ENCODE peak calls at places on chromosomes 2 and 18, in eight cellular contexts. G is WTC11, A is GM12865, J is fibroblast of pulmonary artery, I is foreskin fibroblast, E is GM13976, H is upper lobe of right lung, M is AG09309. U is an unnamed sample.
A peak's percentile ranks its signal among the peaks of the same experiment; 100 is the strongest.

GRCh38 chr2:220891405-220891804 is 680.7 kb downstream of the EPHA4 start:
- DNase-seq in I (peak; percentile 90), E (no peak), A (no peak), J (peak; percentile 53), G (no peak), H (no peak), M (peak; percentile 52), U (no peak)

GRCh38 chr2:102278720-102279390 is 32.5 kb upstream of the IL1RL1 start:
- DNase-seq in A (no peak), E (no peak), G (no peak), M (no peak), H (no peak), J (no peak), I (peak; percentile 66), U (peak; percentile 10)

GRCh38 chr2:234960091-234961088 is 8.6 kb downstream of the SH3BP4 start:
- DNase-seq in E (no peak), G (no peak), H (peak; percentile 26), M (no peak), I (no peak), A (no peak), J (peak; percentile 46), U (no peak)

GRCh38 chr2:240919786-240920782 is 13.9 kb downstream of the CROCC2 start:
- DNase-seq in M (no peak), G (peak; percentile 8), E (no peak), H (peak; percentile 61), I (no peak), J (no peak), A (no peak), U (peak; percentile 9)

GRCh38 chr18:1846640-1847039 is 724.7 kb downstream of the METTL4 start:
- DNase-seq in J (peak; percentile 13), A (no peak), M (no peak), G (no peak), H (no peak), E (no peak), I (no peak), U (no peak)

GRCh38 chr18:250685-251084 is 17.2 kb downstream of the THOC1 start:
- DNase-seq in M (no peak), I (peak; percentile 42), J (peak; percentile 3), G (no peak), A (no peak), H (no peak), E (no peak), U (no peak)

GRCh38 chr18:48607049-48607984 is 68.5 kb downstream of the CTIF start:
- DNase-seq in A (no peak), G (no peak), J (peak; percentile 88), I (peak; percentile 91), E (no peak), H (no peak), M (peak; percentile 55), U (no peak)

GRCh38 chr2:54724150-54724559 is 693 bp downstream of the EML6 start:
- DNase-seq in I (no peak), E (no peak), M (no peak), A (no peak), H (no peak), J (peak; percentile 21), G (no peak), U (no peak)

GRCh38 chr2:177612651-177613050 is 220.1 kb downstream of the AGPS start:
- DNase-seq in E (no peak), A (no peak), M (no peak), I (no peak), J (no peak), H (no peak), G (no peak), U (no peak)

GRCh38 chr2:121084137-121084680 is 200.8 kb downstream of the TFCP2L1 start:
- DNase-seq in H (no peak), G (no peak), I (no peak), J (no peak), M (no peak), E (no peak), A (no peak), U (no peak)

GRCh38 chr2:235793163-235793752 is 299.4 kb downstream of the AGAP1 start:
- DNase-seq in M (no peak), J (peak; percentile 13), G (peak; percentile 60), E (no peak), A (peak; percentile 6), H (no peak), I (peak; percentile 24), U (no peak)

GRCh38 chr2:38922389-38922788 is 32.7 kb downstream of the ARHGEF33 start:
- DNase-seq in A (no peak), I (no peak), E (no peak), H (no peak), M (no peak), J (no peak), G (no peak), U (no peak)

GRCh38 chr2:123061534-123061933 is 963.6 kb upstream of the CNTNAP5 start:
- DNase-seq in H (no peak), I (no peak), J (no peak), A (no peak), M (no peak), G (no peak), E (no peak), U (no peak)

GRCh38 chr18:27954226-27954625 is 222.7 kb downstream of the CDH2 start:
- DNase-seq in J (peak; percentile 85), H (no peak), I (peak; percentile 45), M (peak; percentile 44), G (no peak), E (no peak), A (no peak), U (peak; percentile 3)

GRCh38 chr2:198880421-198880820 is 577.3 kb downstream of the SATB2 start:
- DNase-seq in E (no peak), I (no peak), M (no peak), A (no peak), J (no peak), H (no peak), G (no peak), U (no peak)

GRCh38 chr18:10029711-10030110 is 115.9 kb downstream of the VAPA start:
- DNase-seq in A (no peak), I (no peak), H (no peak), J (no peak), G (no peak), M (no peak), E (no peak), U (no peak)

GRCh38 chr2:144990661-144991060 is 470.7 kb upstream of the ZEB2 start:
- DNase-seq in G (no peak), E (no peak), A (no peak), J (no peak), M (no peak), I (no peak), H (no peak), U (no peak)

GRCh38 chr2:211860224-211860623 is 678.4 kb downstream of the ERBB4 start:
- DNase-seq in M (no peak), J (no peak), E (no peak), G (no peak), I (no peak), H (no peak), A (no peak), U (no peak)

GRCh38 chr2:63537306-63537705 is 51.0 kb downstream of the WDPCP start:
- DNase-seq in G (no peak), M (no peak), I (peak; percentile 27), A (no peak), E (no peak), J (no peak), H (no peak), U (no peak)
- TF ChIP-seq CTCF in G (no peak), M (no peak), I (no peak), A (no peak), E (no peak), J (no peak), H (no peak), U (no peak)

GRCh38 chr2:113084249-113085000 is 16.7 kb downstream of the IL1F10 start:
- DNase-seq in G (no peak), J (peak; percentile 19), A (peak; percentile 11), M (no peak), I (peak; percentile 20), H (no peak), E (no peak), U (no peak)
- TF ChIP-seq CTCF in G (no peak), J (peak; percentile 51), A (peak; percentile 34), M (peak; percentile 44), I (peak; percentile 45), H (peak; percentile 44), E (peak; percentile 13), U (no peak)

GRCh38 chr2:206353685-206354084 is 79.2 kb downstream of the ZDBF2 start:
- DNase-seq in G (no peak), M (no peak), H (no peak), J (no peak), I (peak; percentile 2), E (no peak), A (peak; percentile 35), U (no peak)
- TF ChIP-seq CTCF in G (no peak), M (no peak), H (no peak), J (no peak), I (no peak), E (no peak), A (peak; percentile 4), U (peak; percentile 10)

GRCh38 chr2:70094171-70094977 is 7.1 kb downstream of the PCBP1 start:
- DNase-seq in J (no peak), E (no peak), G (no peak), I (no peak), A (peak; percentile 45), M (no peak), H (no peak), U (no peak)
- TF ChIP-seq CTCF in J (no peak), E (no peak), G (no peak), I (no peak), A (peak; percentile 12), M (no peak), H (no peak), U (no peak)

GRCh38 chr2:218746960-218747359 is 35.0 kb upstream of the CYP27A1 start:
- DNase-seq in G (no peak), I (no peak), A (no peak), J (no peak), M (no peak), H (no peak), E (no peak), U (no peak)

GRCh38 chr2:218744615-218745014 is 34.0 kb downstream of the TTLL4 start:
- DNase-seq in G (no peak), J (no peak), E (peak; percentile 52), I (no peak), A (peak; percentile 45), M (no peak), H (no peak), U (no peak)

GRCh38 chr2:218745559-218746469 is 35.2 kb downstream of the TTLL4 start:
- DNase-seq in E (no peak), G (no peak), H (no peak), I (peak; percentile 79), A (no peak), J (peak; percentile 90), M (no peak), U (no peak)

GRCh38 chr2:218745160-218745558 is 34.5 kb downstream of the TTLL4 start:
- DNase-seq in J (no peak), G (no peak), H (no peak), M (no peak), A (peak; percentile 26), E (peak; percentile 61), I (peak; percentile 36), U (no peak)

GRCh38 chr2:218746470-218746795 is 35.5 kb upstream of the CYP27A1 start:
- DNase-seq in J (no peak), E (no peak), M (no peak), A (no peak), H (no peak), I (peak; percentile 25), G (no peak), U (no peak)
- TF ChIP-seq CTCF in J (no peak), E (no peak), M (no peak), A (no peak), H (no peak), I (no peak), G (no peak), U (no peak)

U was measured in nephron progenitor cell.